ENCODE peak calls at places on chromosomes 1 and 21, in four cellular contexts. V is natural killer cell, C is GM06990, H is epithelial cell of esophagus. Z is an unnamed sample.

GRCh38 chr1:230730979-230731378 is 16.2 kb upstream of the CAPN9 start:
- DNase-seq in V (no peak), C (no peak), H (no peak), Z (no peak)

GRCh38 chr1:232704694-232705680 is 75.1 kb upstream of the SIPA1L2 start:
- DNase-seq in V (no peak), C (no peak), H (peak), Z (no peak)

GRCh38 chr1:56411484-56412180 is 167.7 kb downstream of the PLPP3 start:
- DNase-seq in V (no peak), C (no peak), H (no peak), Z (no peak)

GRCh38 chr1:51936531-51936930 is 54.0 kb downstream of the RAB3B start:
- DNase-seq in V (no peak), C (no peak), H (peak), Z (no peak)

GRCh38 chr1:68221971-68222355 is 10.4 kb downstream of the WLS start:
- DNase-seq in V (no peak), C (no peak), H (peak), Z (no peak)

GRCh38 chr1:53739109-53739681 is at the start of gene GLIS1:
- DNase-seq in V (peak), C (peak), H (peak), Z (peak)

GRCh38 chr1:36154765-36155559 is 998 bp upstream of the MAP7D1 start:
- DNase-seq in V (no peak), C (no peak), H (no peak), Z (no peak)

GRCh38 chr21:42670884-42671283 is 17.5 kb downstream of the PDE9A start:
- DNase-seq in V (no peak), C (no peak), H (no peak), Z (no peak)

GRCh38 chr1:180577361-180577760 is 18.6 kb downstream of the OVAAL start:
- DNase-seq in V (no peak), C (no peak), H (no peak), Z (no peak)

GRCh38 chr1:85027242-85027983 is 20.9 kb downstream of the MCOLN3 start:
- DNase-seq in V (no peak), C (no peak), H (peak), Z (no peak)

GRCh38 chr1:202692959-202693555 is 17.2 kb downstream of the SYT2 start:
- DNase-seq in V (peak), C (no peak), H (peak), Z (peak)

GRCh38 chr1:184387069-184387870 is 441 bp downstream of the C1orf21 start:
- DNase-seq in V (peak), C (peak), H (peak), Z (peak)

GRCh38 chr1:32200226-32201010 is at the start of gene CCDC28B:
- DNase-seq in V (peak), C (peak), H (peak), Z (peak)

GRCh38 chr1:167617100-167617949 is 12.7 kb upstream of the RCSD1 start:
- DNase-seq in V (no peak), C (peak), H (peak), Z (peak)

GRCh38 chr1:165865941-165866340 is 38.5 kb downstream of the UCK2 start:
- DNase-seq in V (no peak), C (no peak), H (no peak), Z (no peak)

GRCh38 chr1:165874643-165875042 is 47.2 kb downstream of the UCK2 start:
- DNase-seq in V (no peak), C (no peak), H (no peak), Z (no peak)

GRCh38 chr1:165873481-165873880 is 46.1 kb downstream of the UCK2 start:
- DNase-seq in V (no peak), C (no peak), H (no peak), Z (no peak)

GRCh38 chr1:165871311-165872067 is 44.1 kb downstream of the UCK2 start:
- DNase-seq in V (peak), C (peak), H (peak), Z (no peak)

DNA sequence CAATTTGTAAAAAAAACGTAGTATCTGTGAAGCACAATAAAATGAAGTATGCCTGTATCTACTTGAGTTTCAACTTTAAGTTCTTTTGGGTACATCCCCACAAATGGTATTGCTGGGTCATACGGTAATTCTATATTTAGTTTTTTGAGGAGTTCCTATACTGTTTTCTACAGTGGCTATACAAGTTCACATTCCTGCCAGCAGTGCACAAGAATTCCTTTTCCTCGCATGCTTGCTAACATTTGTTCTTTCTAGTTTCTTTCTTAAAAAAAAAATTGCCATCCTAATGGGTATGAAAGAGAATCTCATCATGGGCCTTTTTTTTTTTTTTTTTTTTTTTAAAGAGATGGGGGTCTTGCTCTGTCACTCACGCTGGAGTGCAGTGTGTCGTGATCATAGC is 41.9 kb downstream of the UCK2 start:
- DNase-seq in V (no peak), C (no peak), H (no peak), Z (no peak)
- TF ChIP-seq CTCF in V (no peak), C (no peak), H (peak), Z (no peak)

GRCh38 chr1:107804746-107805145 is 160.2 kb downstream of the VAV3 start:
- DNase-seq in V (no peak), C (no peak), H (no peak), Z (no peak)
- TF ChIP-seq CTCF in V (no peak), C (no peak), H (no peak), Z (no peak)

GRCh38 chr1:154272999-154273563 is 652 bp downstream of the HAX1 start:
- DNase-seq in V (no peak), C (no peak), H (no peak), Z (no peak)

GRCh38 chr1:154270833-154271232 is 1.6 kb upstream of the HAX1 start:
- DNase-seq in V (no peak), C (no peak), H (no peak), Z (no peak)

GRCh38 chr1:154272217-154272998 is at the start of gene HAX1:
- DNase-seq in V (peak), C (peak), H (peak), Z (peak)

DNA sequence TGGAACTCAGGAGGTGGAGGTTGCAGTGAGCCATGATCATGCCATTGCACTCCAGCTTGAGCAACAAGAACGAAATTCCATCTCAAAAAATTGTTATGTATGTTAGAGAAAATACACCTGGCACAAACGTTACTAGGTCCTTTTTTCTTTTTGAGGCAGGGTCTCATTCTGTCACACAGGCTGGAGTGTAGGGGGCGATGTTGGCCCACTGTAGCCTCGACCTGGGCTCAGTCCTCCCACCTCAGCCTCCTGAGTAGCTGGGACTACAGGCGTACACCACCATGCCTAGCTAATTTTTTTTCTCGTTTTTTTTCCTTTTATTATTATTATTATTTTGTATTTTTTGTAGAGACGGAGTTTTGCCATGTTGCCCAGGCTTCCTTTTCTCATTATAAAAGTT is 4.4 kb downstream of the HAX1 start:
- DNase-seq in V (no peak), C (no peak), H (no peak), Z (no peak)
- TF ChIP-seq CTCF in V (peak), C (peak), H (peak), Z (no peak)

DNA sequence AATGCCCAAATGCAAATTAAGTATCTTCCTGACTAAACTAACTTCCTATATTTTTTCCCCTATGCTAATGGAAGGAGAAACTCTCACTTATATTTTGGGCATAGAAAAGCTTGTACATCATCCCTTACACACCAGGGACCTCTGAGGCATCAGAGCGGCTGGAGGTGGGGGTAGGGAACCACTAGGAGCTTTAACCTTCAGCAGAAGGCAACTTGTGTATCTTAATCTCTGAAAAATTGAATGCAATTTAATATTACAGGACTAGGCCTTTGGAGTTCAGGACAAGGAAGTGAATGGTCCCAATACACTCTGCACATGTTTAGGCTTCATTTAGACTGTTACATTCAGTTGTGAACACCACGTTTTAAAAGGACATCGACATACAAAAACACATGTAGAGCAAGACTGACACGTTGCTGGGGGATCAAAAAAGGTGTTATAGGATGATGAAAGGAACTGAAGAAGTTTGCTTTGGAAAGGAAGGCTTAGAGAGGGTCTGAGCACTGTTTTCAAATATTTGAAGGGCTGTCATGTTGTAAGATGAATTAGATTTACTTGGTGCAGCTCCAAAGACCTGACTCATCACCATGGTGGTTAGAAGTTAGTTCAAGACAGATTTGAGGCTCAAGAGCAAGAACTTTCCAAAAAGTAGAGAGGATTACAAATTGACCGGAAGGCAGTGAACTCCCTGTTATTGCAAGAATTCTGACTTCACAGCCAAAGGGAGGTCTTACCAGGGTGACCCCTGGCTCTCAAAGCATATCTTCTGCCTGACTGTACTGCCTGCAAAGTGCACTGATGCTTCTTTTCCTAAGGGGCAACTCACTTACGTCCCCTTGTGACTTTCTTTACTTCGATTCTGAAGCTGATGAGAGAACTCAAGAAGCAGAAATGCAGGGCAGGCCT is 86.1 kb downstream of the NAV1 start:
- DNase-seq in V (no peak), C (no peak), H (peak), Z (no peak)
- TF ChIP-seq CTCF in V (no peak), C (no peak), H (no peak), Z (no peak)

DNA sequence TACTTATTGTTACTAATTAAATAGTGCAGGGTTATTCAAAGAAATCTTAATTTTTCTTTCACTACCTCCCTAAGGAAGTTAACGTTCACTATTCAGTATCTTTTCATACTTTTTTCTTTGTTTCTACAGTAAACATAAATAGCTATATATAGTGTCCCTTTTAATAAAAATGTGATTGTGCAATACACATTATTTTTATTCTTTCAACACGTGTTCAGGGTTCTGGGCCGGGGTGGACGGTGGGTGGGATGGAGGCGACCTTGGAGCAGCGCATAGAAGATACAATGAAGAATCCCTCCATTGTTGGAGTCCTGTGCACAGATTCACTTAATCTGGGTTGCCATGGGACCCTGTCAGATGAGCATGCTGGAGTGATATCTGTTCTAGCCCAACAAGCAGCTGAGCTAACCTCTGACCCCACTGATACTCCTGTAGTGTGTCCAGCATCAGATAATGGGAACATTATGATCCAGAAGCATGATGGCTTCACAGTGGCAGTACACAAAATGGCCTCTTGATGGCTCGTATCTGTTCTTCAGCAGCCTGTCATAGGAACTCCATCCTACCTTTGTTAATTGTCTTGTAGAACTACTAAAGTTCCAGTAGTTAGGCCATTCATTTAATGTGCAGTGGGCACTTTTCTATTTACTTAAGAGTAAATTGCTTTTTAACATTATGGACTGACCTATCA is 155.9 kb upstream of the L1TD1 start:
- DNase-seq in V (no peak), C (no peak), H (peak), Z (no peak)
- TF ChIP-seq CTCF in V (no peak), C (no peak), H (peak), Z (no peak)

GRCh38 chr1:218463194-218464156 is 118.3 kb downstream of the TGFB2 start:
- DNase-seq in V (no peak), C (no peak), H (peak), Z (no peak)

GRCh38 chr1:218462591-218462990 is 117.5 kb downstream of the TGFB2 start:
- DNase-seq in V (no peak), C (no peak), H (no peak), Z (no peak)

GRCh38 chr1:218460367-218460766 is 115.2 kb downstream of the TGFB2 start:
- DNase-seq in V (no peak), C (no peak), H (no peak), Z (no peak)

GRCh38 chr1:218461351-218461750 is 116.2 kb downstream of the TGFB2 start:
- DNase-seq in V (no peak), C (no peak), H (no peak), Z (no peak)

DNA sequence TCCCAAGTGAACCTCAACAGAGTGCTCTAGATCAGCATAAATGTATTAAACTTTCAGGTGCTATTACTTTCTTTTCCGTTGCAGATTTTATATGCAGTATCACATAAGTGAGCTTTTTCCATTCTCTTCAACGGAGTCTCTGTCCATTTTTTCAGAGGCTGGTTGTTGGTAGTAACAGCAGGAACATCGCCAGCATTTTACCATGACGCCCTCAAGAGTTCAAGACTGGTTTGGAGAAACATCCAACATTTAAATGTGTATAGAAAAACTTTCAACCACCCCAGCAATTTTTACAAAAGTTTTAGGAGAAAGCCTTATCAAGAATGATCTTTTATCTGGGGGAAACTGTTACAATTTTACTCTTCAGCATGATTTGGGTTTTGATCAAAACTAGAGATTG is 117.0 kb downstream of the TGFB2 start:
- DNase-seq in V (no peak), C (no peak), H (no peak), Z (no peak)
- TF ChIP-seq CTCF in V (no peak), C (no peak), H (no peak), Z (no peak)

GRCh38 chr1:183210678-183211077 is 24.6 kb downstream of the LAMC2 start:
- DNase-seq in V (no peak), C (no peak), H (no peak), Z (no peak)
- TF ChIP-seq CTCF in V (no peak), C (no peak), H (no peak), Z (no peak)

DNA sequence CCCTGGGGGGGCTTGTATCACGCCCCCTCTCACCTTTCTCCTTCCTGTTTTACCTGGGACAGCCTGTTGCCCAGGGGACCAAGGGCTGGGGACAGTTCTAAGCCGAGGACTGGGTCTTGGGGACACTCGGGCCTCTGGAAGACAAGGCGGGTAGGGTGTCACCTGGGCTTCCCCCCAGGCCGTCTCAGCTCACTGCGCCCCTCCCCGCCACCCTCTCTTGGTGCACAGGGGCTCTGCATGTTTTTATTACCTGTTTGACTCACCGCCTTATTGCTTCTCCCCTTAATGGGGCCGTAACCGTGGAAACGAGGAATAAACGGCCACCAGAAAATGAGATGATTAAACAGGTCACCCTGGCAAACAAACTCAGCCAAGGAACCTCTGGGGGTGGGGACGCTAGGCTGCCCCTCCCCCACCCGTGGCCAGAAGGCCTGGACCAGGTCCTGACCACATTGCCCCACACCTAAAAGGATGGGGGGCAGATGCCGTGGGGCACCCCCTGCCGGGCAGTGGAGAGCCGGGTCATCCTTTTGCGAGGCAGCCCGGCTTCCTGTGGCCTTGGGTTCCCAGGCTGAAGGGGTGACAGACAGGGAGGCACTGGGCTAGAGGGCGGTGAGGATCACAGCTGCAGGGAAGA is 109.9 kb downstream of the CASZ1 start:
- DNase-seq in V (no peak), C (peak), H (no peak), Z (no peak)
- TF ChIP-seq CTCF in V (no peak), C (no peak), H (no peak), Z (no peak)

Z was measured in activated B cell treated with CpG ODN at 0.5 μM for 24 hours.